ENCODE peak calls at places on chromosome 11, in eight cellular contexts. One of them, this sample, is unnamed.

GRCh38 chr11:116687458-116688201 is 85.2 kb downstream of the BUD13 start:
- DNase-seq in mammary epithelial cell: no peak
- DNase-seq in esophagus squamous epithelium: no peak
- DNase-seq in LHCN-M2: no peak
- DNase-seq in HEK293T: peak
- DNase-seq in RPMI7951: no peak
- DNase-seq in GM23248: no peak
- DNase-seq in WERI-Rb-1: peak
- DNase-seq in this sample: no peak

GRCh38 chr11:112523477-112523876 is 262.8 kb upstream of the PLET1 start:
- DNase-seq in mammary epithelial cell: peak
- DNase-seq in esophagus squamous epithelium: no peak
- DNase-seq in LHCN-M2: no peak
- DNase-seq in HEK293T: peak
- DNase-seq in RPMI7951: peak
- DNase-seq in GM23248: peak
- DNase-seq in WERI-Rb-1: no peak
- DNase-seq in this sample: peak

GRCh38 chr11:60504219-60504618 is 11.0 kb upstream of the MS4A13 start:
- DNase-seq in mammary epithelial cell: no peak
- DNase-seq in esophagus squamous epithelium: no peak
- DNase-seq in LHCN-M2: no peak
- DNase-seq in HEK293T: no peak
- DNase-seq in RPMI7951: no peak
- DNase-seq in GM23248: no peak
- DNase-seq in WERI-Rb-1: no peak
- DNase-seq in this sample: no peak

GRCh38 chr11:99432677-99433076 is 411.9 kb downstream of the CNTN5 start:
- DNase-seq in mammary epithelial cell: no peak
- DNase-seq in esophagus squamous epithelium: no peak
- DNase-seq in LHCN-M2: no peak
- DNase-seq in HEK293T: no peak
- DNase-seq in RPMI7951: no peak
- DNase-seq in GM23248: no peak
- DNase-seq in WERI-Rb-1: no peak
- DNase-seq in this sample: no peak

GRCh38 chr11:66749091-66749490 is 20.1 kb upstream of the SPTBN2 start:
- DNase-seq in mammary epithelial cell: peak
- DNase-seq in esophagus squamous epithelium: no peak
- DNase-seq in LHCN-M2: no peak
- DNase-seq in HEK293T: no peak
- DNase-seq in RPMI7951: no peak
- DNase-seq in GM23248: no peak
- DNase-seq in WERI-Rb-1: no peak
- DNase-seq in this sample: no peak

GRCh38 chr11:69808708-69809107 is 10.5 kb downstream of the FGF3 start:
- DNase-seq in mammary epithelial cell: no peak
- DNase-seq in esophagus squamous epithelium: no peak
- DNase-seq in LHCN-M2: peak
- DNase-seq in HEK293T: no peak
- DNase-seq in RPMI7951: peak
- DNase-seq in GM23248: no peak
- DNase-seq in WERI-Rb-1: no peak
- DNase-seq in this sample: peak

GRCh38 chr11:134032501-134033091 is 36.3 kb upstream of the JAM3 start:
- DNase-seq in mammary epithelial cell: no peak
- DNase-seq in esophagus squamous epithelium: no peak
- DNase-seq in LHCN-M2: no peak
- DNase-seq in HEK293T: no peak
- DNase-seq in RPMI7951: peak
- DNase-seq in GM23248: peak
- DNase-seq in WERI-Rb-1: no peak
- DNase-seq in this sample: peak

GRCh38 chr11:72683782-72684200 is 9.6 kb upstream of the PDE2A start:
- DNase-seq in mammary epithelial cell: no peak
- DNase-seq in esophagus squamous epithelium: no peak
- DNase-seq in LHCN-M2: no peak
- DNase-seq in HEK293T: peak
- DNase-seq in RPMI7951: peak
- DNase-seq in GM23248: peak
- DNase-seq in WERI-Rb-1: peak
- DNase-seq in this sample: peak

GRCh38 chr11:210803-211180 is 3.3 kb downstream of the RIC8A start:
- DNase-seq in mammary epithelial cell: no peak
- DNase-seq in esophagus squamous epithelium: no peak
- DNase-seq in LHCN-M2: no peak
- DNase-seq in HEK293T: no peak
- DNase-seq in RPMI7951: no peak
- DNase-seq in GM23248: no peak
- DNase-seq in WERI-Rb-1: no peak
- DNase-seq in this sample: no peak